ENCODE peak calls at places on chromosome 18, in five cellular contexts. V, O, L, K and T are unnamed samples.

GRCh38 chr18:25737710-25738251 is 352.6 kb downstream of the SS18 start:
- DNase-seq in V (no peak), O (peak; percentile 57), L (no peak), K (peak; percentile 87), T (peak; percentile 38)

GRCh38 chr18:60549338-60549960 is 176.9 kb upstream of the MC4R start:
- DNase-seq in V (no peak), O (no peak), L (no peak), K (peak; percentile 91), T (peak; percentile 96)

GRCh38 chr18:70044626-70045025 is 97.0 kb upstream of the CD226 start:
- DNase-seq in V (no peak), O (no peak), L (no peak), K (peak; percentile 93), T (no peak)

GRCh38 chr18:8957731-8958130 is 144.8 kb upstream of the NDUFV2 start:
- DNase-seq in V (no peak), O (no peak), L (no peak), K (no peak), T (no peak)

GRCh38 chr18:44695503-44695902 is 14.8 kb downstream of the SETBP1 start:
- DNase-seq in V (no peak), O (no peak), L (no peak), K (no peak), T (no peak)

GRCh38 chr18:58416704-58417683 is 211.9 kb downstream of the ALPK2 start:
- DNase-seq in V (no peak), O (no peak), L (no peak), K (peak; percentile 31), T (no peak)

GRCh38 chr18:378039-378438 is 110.2 kb upstream of the THOC1 start:
- DNase-seq in V (no peak), O (no peak), L (no peak), K (no peak), T (no peak)

GRCh38 chr18:830315-830901 is 18.4 kb upstream of the YES1 start:
- DNase-seq in V (no peak), O (no peak), L (peak; percentile 55), K (peak; percentile 39), T (peak; percentile 83)

GRCh38 chr18:627211-627610 is 30.2 kb upstream of the TYMS start:
- DNase-seq in V (no peak), O (no peak), L (no peak), K (peak; percentile 37), T (no peak)

GRCh38 chr18:8949206-8949605 is 153.3 kb upstream of the NDUFV2 start:
- DNase-seq in V (no peak), O (no peak), L (no peak), K (no peak), T (peak; percentile 81)

GRCh38 chr18:7158201-7158600 is 40.6 kb upstream of the LAMA1 start:
- DNase-seq in V (no peak), O (no peak), L (no peak), K (peak; percentile 34), T (no peak)

GRCh38 chr18:48263913-48264506 is 145.2 kb downstream of the ZBTB7C start:
- DNase-seq in V (no peak), O (no peak), L (no peak), K (no peak), T (no peak)

GRCh38 chr18:49745051-49746014 is 68.0 kb downstream of the ACAA2 start:
- DNase-seq in V (no peak), O (no peak), L (no peak), K (no peak), T (no peak)

GRCh38 chr18:421236-422155 is 79.0 kb downstream of the COLEC12 start:
- DNase-seq in V (no peak), O (no peak), L (no peak), K (peak; percentile 31), T (peak; percentile 66)

GRCh38 chr18:36798738-36799473 is 29.9 kb downstream of the TPGS2 start:
- DNase-seq in V (no peak), O (no peak), L (no peak), K (no peak), T (no peak)

GRCh38 chr18:13374468-13375301 is 156.1 kb downstream of the LDLRAD4 start:
- DNase-seq in V (no peak), O (no peak), L (peak; percentile 62), K (no peak), T (no peak)

GRCh38 chr18:64919971-64920370 is 771.1 kb upstream of the LINC00305 start:
- DNase-seq in V (no peak), O (no peak), L (no peak), K (no peak), T (no peak)

GRCh38 chr18:68394705-68395104 is 320.2 kb downstream of the TMX3 start:
- DNase-seq in V (no peak), O (no peak), L (no peak), K (peak; percentile 20), T (no peak)

GRCh38 chr18:48230459-48231113 is 178.6 kb downstream of the ZBTB7C start:
- DNase-seq in V (no peak), O (peak; percentile 44), L (peak; percentile 93), K (peak; percentile 59), T (peak; percentile 94)

GRCh38 chr18:54532222-54532621 is 58.8 kb upstream of the DYNAP start:
- DNase-seq in V (no peak), O (no peak), L (no peak), K (no peak), T (peak; percentile 71)

GRCh38 chr18:47815486-47816270 is 114.8 kb downstream of the SMAD2 start:
- DNase-seq in V (no peak), O (no peak), L (no peak), K (no peak), T (no peak)

GRCh38 chr18:10518595-10519273 is 7.1 kb upstream of the NAPG start:
- DNase-seq in V (peak; percentile 51), O (peak; percentile 48), L (peak; percentile 43), K (peak; percentile 61), T (no peak)

GRCh38 chr18:55031164-55031563 is 71.9 kb upstream of the CCDC68 start:
- DNase-seq in V (no peak), O (no peak), L (no peak), K (no peak), T (peak; percentile 41)

GRCh38 chr18:37421349-37422080 is 144.1 kb downstream of the CELF4 start:
- DNase-seq in V (no peak), O (no peak), L (no peak), K (no peak), T (no peak)

GRCh38 chr18:3455938-3456685 is 6.1 kb downstream of the TGIF1 start:
- DNase-seq in V (no peak), O (no peak), L (no peak), K (peak; percentile 52), T (peak; percentile 91)

GRCh38 chr18:3040881-3041280 is 27.9 kb upstream of the LPIN2 start:
- DNase-seq in V (no peak), O (no peak), L (no peak), K (no peak), T (no peak)

GRCh38 chr18:79603321-79604204 is 76.0 kb upstream of the CTDP1 start:
- DNase-seq in V (no peak), O (peak; percentile 5), L (no peak), K (no peak), T (no peak)

GRCh38 chr18:63505566-63506335 is 29.0 kb downstream of the SERPINB5 start:
- DNase-seq in V (no peak), O (no peak), L (peak; percentile 40), K (peak; percentile 18), T (peak; percentile 63)

GRCh38 chr18:23878336-23878900 is 136.1 kb upstream of the TTC39C start:
- DNase-seq in V (no peak), O (no peak), L (no peak), K (no peak), T (no peak)

GRCh38 chr18:22847392-22847791 is 85.7 kb upstream of the RBBP8 start:
- DNase-seq in V (no peak), O (no peak), L (no peak), K (peak; percentile 31), T (peak; percentile 39)

GRCh38 chr18:58603365-58604067 is 25.4 kb downstream of the ALPK2 start:
- DNase-seq in V (no peak), O (no peak), L (peak; percentile 46), K (peak; percentile 31), T (no peak)

GRCh38 chr18:22964116-22964515 is 31.0 kb downstream of the RBBP8 start:
- DNase-seq in V (no peak), O (no peak), L (no peak), K (no peak), T (no peak)